ENCODE peak calls at places on chromosomes 4 and X, in ten cellular contexts. J is left ventricle myocardium inferior; P is B cell; Q is NCI-H748 treated with DMSO at 0.1 percent for 48 hours; Y is cardiac fibroblast; F is activated T-helper 1 cell treated with anti-CD3 and anti-CD28 coated beads, Interleukin-2, amount 50 U/mL, for 16 hours; Z is AG08396; D is H9; G is right lobe of liver; I is nephron progenitor cell. B is an unnamed sample.
A peak's percentile ranks its signal among the peaks of the same experiment; 100 is the strongest.

GRCh38 chr4:83255584-83255983 is 29.0 kb downstream of the COQ2 start:
- DNase-seq in J (no peak), P (no peak), Q (no peak), Y (peak; percentile 88), F (no peak), Z (no peak), D (no peak), G (no peak), I (no peak), B (no peak)

GRCh38 chr4:27807207-27807606 is 946.6 kb downstream of the STIM2 start:
- DNase-seq in J (no peak), P (no peak), Q (no peak), Y (no peak), F (no peak), Z (no peak), D (no peak), G (no peak), I (no peak), B (no peak)

GRCh38 chr4:52037730-52038108 is 380 bp downstream of the SGCB start:
- DNase-seq in J (peak; percentile 33), P (peak; percentile 31), Q (no peak), Y (peak; percentile 43), F (no peak), Z (peak; percentile 62), D (peak; percentile 64), G (no peak), I (no peak), B (peak; percentile 30)

GRCh38 chr4:1244081-1244977 is 4.6 kb downstream of the CTBP1 start:
- DNase-seq in J (peak; percentile 44), P (no peak), Q (no peak), Y (no peak), F (no peak), Z (peak; percentile 9), D (no peak), G (peak; percentile 72), I (no peak), B (no peak)

GRCh38 chr4:137961051-137961438 is 281.1 kb downstream of the SLC7A11 start:
- DNase-seq in J (no peak), P (no peak), Q (no peak), Y (peak; percentile 91), F (no peak), Z (peak; percentile 20), D (no peak), G (no peak), I (no peak), B (no peak)

GRCh38 chr4:130808492-130808891 is 1712.5 kb downstream of the C4orf33 start:
- DNase-seq in J (no peak), P (no peak), Q (peak; percentile 2), Y (peak; percentile 6), F (no peak), Z (peak; percentile 4), D (no peak), G (no peak), I (no peak), B (no peak)

GRCh38 chrX:54415534-54416350 is 24.5 kb upstream of the TSR2 start:
- DNase-seq in J (no peak), P (no peak), Q (no peak), Y (no peak), F (no peak), Z (no peak), D (peak; percentile 49), G (no peak), I (peak; percentile 11), B (no peak)

GRCh38 chr4:169099775-169100180 is 89.7 kb upstream of the CBR4 start:
- DNase-seq in J (no peak), P (no peak), Q (no peak), Y (peak; percentile 77), F (no peak), Z (no peak), D (no peak), G (no peak), I (no peak), B (no peak)

GRCh38 chr4:58209576-58209975 is 1099.4 kb upstream of the IGFBP7 start:
- DNase-seq in J (no peak), P (no peak), Q (no peak), Y (no peak), F (no peak), Z (no peak), D (no peak), G (no peak), I (no peak), B (no peak)

GRCh38 chr4:41448935-41449334 is 89.0 kb upstream of the LIMCH1 start:
- DNase-seq in J (peak; percentile 34), P (no peak), Q (no peak), Y (peak; percentile 33), F (no peak), Z (peak; percentile 17), D (no peak), G (peak; percentile 63), I (no peak), B (no peak)

GRCh38 chrX:41895826-41896225 is 27.5 kb downstream of the CASK start:
- DNase-seq in J (no peak), P (no peak), Q (no peak), Y (no peak), F (no peak), Z (no peak), D (no peak), G (no peak), I (no peak), B (no peak)

GRCh38 chr4:142516686-142517145 is 329.4 kb downstream of the INPP4B start:
- DNase-seq in J (no peak), P (no peak), Q (no peak), Y (peak; percentile 46), F (no peak), Z (peak; percentile 9), D (no peak), G (no peak), I (no peak), B (no peak)

GRCh38 chrX:35890699-35891098 is 28.8 kb upstream of the CFAP47 start:
- DNase-seq in J (no peak), P (no peak), Q (peak; percentile 32), Y (peak; percentile 25), F (no peak), Z (peak; percentile 2), D (peak; percentile 59), G (no peak), I (peak; percentile 24), B (no peak)